ENCODE peak calls at places on chromosomes 5 and 9, in four cellular contexts. A is brain microvascular endothelial cell, M is IMR-90, E is GM06990. Q is an unnamed sample.

GRCh38 chr9:123321874-123322770 is 33.9 kb upstream of the CRB2 start:
- DNase-seq in A (no peak), M (no peak), E (no peak), Q (no peak)

GRCh38 chr9:3475300-3476020 is 50.3 kb downstream of the RFX3 start:
- DNase-seq in A (no peak), M (no peak), E (no peak), Q (no peak)

GRCh38 chr5:112555691-112556090 is 136.6 kb upstream of the EPB41L4A start:
- DNase-seq in A (peak; percentile 5), M (peak; percentile 57), E (no peak), Q (no peak)

GRCh38 chr5:57529864-57530263 is 47.3 kb upstream of the ACTBL2 start:
- DNase-seq in A (no peak), M (no peak), E (no peak), Q (no peak)

GRCh38 chr5:126449751-126450271 is 26.6 kb downstream of the GRAMD2B start:
- DNase-seq in A (peak; percentile 52), M (peak; percentile 77), E (peak; percentile 70), Q (peak; percentile 98)

GRCh38 chr5:73619606-73620334 is 6.2 kb upstream of the ARHGEF28 start:
- DNase-seq in A (no peak), M (no peak), E (no peak), Q (peak; percentile 36)

GRCh38 chr5:140246378-140247122 is 56.4 kb downstream of the PFDN1 start:
- DNase-seq in A (peak; percentile 81), M (peak; percentile 84), E (no peak), Q (peak; percentile 54)

GRCh38 chr5:172370648-172371248 is 83.6 kb downstream of the SH3PXD2B start:
- DNase-seq in A (peak; percentile 69), M (peak; percentile 71), E (no peak), Q (peak; percentile 66)

GRCh38 chr5:2256646-2257288 is 374.0 kb upstream of the IRX4 start:
- DNase-seq in A (no peak), M (no peak), E (no peak), Q (no peak)

GRCh38 chr9:98523231-98523901 is 185.4 kb downstream of the GABBR2 start:
- DNase-seq in A (peak; percentile 27), M (peak; percentile 62), E (no peak), Q (peak; percentile 57)

GRCh38 chr9:81832571-81833285 is 95.5 kb upstream of the SPATA31D4 start:
- DNase-seq in A (no peak), M (no peak), E (no peak), Q (no peak)

GRCh38 chr5:67176931-67177330 is 19.7 kb downstream of the CD180 start:
- DNase-seq in A (no peak), M (no peak), E (no peak), Q (no peak)

GRCh38 chr5:80516826-80517225 is 28.9 kb downstream of the FAM151B start:
- DNase-seq in A (peak; percentile 89), M (peak; percentile 94), E (peak; percentile 9), Q (peak; percentile 92)

GRCh38 chr9:131666029-131666428 is 73.8 kb downstream of the RAPGEF1 start:
- DNase-seq in A (no peak), M (peak; percentile 55), E (no peak), Q (no peak)

DNA sequence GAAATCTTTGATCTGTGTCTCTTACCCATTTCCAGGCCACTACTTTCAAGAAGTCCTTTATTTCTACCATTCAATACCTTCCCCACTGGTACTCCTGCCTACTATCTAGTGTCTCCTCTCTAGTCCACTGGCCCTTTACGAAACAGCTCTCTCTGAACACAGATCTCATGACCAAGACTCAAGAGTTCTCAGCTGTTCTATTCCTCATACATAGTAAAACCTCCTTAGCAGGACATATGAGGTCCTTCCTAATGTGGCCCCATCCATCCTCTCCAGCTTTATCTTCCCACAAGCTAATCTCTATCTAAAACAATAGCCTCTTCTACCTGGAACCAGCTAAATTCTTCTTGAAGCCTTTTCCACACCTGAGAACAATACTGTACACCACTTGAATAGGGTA is 2.6 kb downstream of the TEX10 start:
- DNase-seq in A (no peak), M (no peak), E (no peak), Q (no peak)
- H3K4me3 ChIP-seq in A (no peak overlapping the region), M (no peak overlapping the region), E (no peak overlapping the region), Q (no peak overlapping the region)

GRCh38 chr5:39009981-39010380 is 64.2 kb downstream of the RICTOR start:
- DNase-seq in A (no peak), M (no peak), E (no peak), Q (no peak)

GRCh38 chr5:39001683-39002082 is 72.5 kb downstream of the RICTOR start:
- DNase-seq in A (no peak), M (no peak), E (no peak), Q (no peak)

GRCh38 chr5:39006650-39007049 is 67.5 kb downstream of the RICTOR start:
- DNase-seq in A (no peak), M (no peak), E (no peak), Q (no peak)

GRCh38 chr5:39009280-39009679 is 64.9 kb downstream of the RICTOR start:
- DNase-seq in A (no peak), M (no peak), E (no peak), Q (no peak)

GRCh38 chr5:39005566-39006232 is 68.5 kb downstream of the RICTOR start:
- DNase-seq in A (peak; percentile 20), M (peak; percentile 22), E (no peak), Q (peak; percentile 34)
- TF ChIP-seq CTCF in A (peak; percentile 51), M (no peak), E (no peak), Q (peak; percentile 31)

DNA sequence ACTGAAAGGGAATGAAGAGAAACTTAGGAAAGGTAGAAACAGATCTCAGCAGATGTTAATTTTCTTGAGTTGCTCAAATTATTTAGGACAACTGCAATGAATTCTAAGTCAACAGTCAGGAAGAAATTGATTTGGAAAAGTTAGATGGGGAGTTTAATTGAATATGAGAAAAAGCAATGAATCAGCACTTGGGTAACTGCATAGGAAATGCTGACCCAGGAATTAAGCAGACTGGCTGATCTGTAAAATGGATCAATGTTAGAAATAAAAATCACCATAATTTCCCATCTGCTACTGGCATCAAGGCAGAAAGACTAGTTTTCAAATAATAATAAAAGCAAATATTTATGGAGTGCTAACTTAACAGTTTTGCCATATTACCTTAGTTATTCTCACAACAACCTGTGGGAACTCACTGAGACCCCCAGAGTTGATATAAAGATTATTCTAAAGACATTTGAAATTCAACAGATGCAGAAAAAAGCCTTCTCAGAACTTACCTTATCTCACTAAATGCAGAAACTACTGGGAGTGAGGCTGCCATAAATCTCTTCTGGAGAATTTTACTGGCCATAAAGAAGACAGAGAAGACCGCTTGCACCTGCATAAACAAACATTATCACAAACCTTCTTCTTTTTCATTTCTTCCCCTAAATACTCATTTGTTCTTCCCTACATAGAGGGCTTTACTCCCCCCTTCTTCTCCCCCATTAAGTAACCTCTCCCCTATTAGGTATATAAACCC is 22.8 kb upstream of the SLC12A2 start:
- DNase-seq in A (no peak), M (no peak), E (no peak), Q (no peak)
- H3K4me3 ChIP-seq in A (no peak overlapping the region), M (no peak overlapping the region), E (no peak overlapping the region), Q (no peak overlapping the region)

GRCh38 chr5:107067391-107067790 is 603.3 kb downstream of the EFNA5 start:
- DNase-seq in A (no peak), M (no peak), E (no peak), Q (no peak)
- TF ChIP-seq CTCF in A (peak; percentile 32), M (no peak), E (no peak), Q (no peak)

GRCh38 chr5:88829773-88830172 is 53.2 kb downstream of the MEF2C start:
- DNase-seq in A (no peak), M (no peak), E (no peak), Q (no peak)

GRCh38 chr5:88829053-88829452 is 53.9 kb downstream of the MEF2C start:
- DNase-seq in A (peak; percentile 12), M (no peak), E (no peak), Q (no peak)

GRCh38 chr5:88827997-88828396 is 55.0 kb downstream of the MEF2C start:
- DNase-seq in A (no peak), M (peak; percentile 14), E (no peak), Q (no peak)

GRCh38 chr5:88831856-88832255 is 51.1 kb downstream of the MEF2C start:
- DNase-seq in A (no peak), M (no peak), E (no peak), Q (no peak)

DNA sequence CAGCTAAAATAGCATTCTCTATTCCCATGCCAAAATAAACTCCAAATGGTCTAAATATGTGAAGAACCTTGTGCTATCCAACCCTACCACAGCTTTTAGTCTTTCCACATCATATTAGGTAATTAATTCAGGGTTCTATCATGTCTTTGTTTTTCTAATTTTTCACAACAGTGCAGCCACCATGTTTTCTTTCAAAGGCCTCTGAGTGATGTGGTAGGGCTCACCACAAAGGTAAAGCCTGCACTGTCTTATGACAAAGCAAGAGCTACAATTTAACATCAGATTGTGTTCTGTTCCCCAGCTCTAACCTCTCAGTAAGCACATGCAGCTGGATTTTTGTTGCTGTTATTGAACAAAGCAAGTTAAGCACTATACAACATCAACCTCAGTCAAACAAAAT is 52.4 kb downstream of the MEF2C start:
- DNase-seq in A (no peak), M (no peak), E (no peak), Q (no peak)
- H3K4me3 ChIP-seq in A (no peak overlapping the region), M (no peak overlapping the region), E (peak overlapping the region; percentile 44), Q (no peak overlapping the region)

Q was measured in epithelial cell of esophagus.